ENCODE peak calls at places on chromosomes 16 and 17, in five cellular contexts. E, T, C, F and W are unnamed samples.

GRCh38 chr16:58025351-58026138 is at the start of gene MMP15:
- DNase-seq in E (peak), T (peak), C (peak), F (no peak), W (no peak)

GRCh38 chr16:866252-866651 is 65.7 kb upstream of the GNG13 start:
- DNase-seq in E (no peak), T (no peak), C (no peak), F (no peak), W (no peak)

GRCh38 chr17:66580601-66581385 is 254.1 kb upstream of the CACNG5 start:
- DNase-seq in E (no peak), T (no peak), C (peak), F (no peak), W (no peak)

GRCh38 chr16:50121721-50122445 is 31.2 kb upstream of the TENT4B start:
- DNase-seq in E (no peak), T (no peak), C (no peak), F (no peak), W (no peak)

GRCh38 chr17:37430051-37430591 is 23.4 kb downstream of the TADA2A start:
- DNase-seq in E (no peak), T (no peak), C (no peak), F (no peak), W (no peak)

GRCh38 chr17:70654706-70655105 is 485.4 kb downstream of the KCNJ2 start:
- DNase-seq in E (peak), T (no peak), C (no peak), F (no peak), W (peak)

GRCh38 chr16:28475221-28475620 is 3.1 kb upstream of the NPIPB7 start:
- DNase-seq in E (no peak), T (no peak), C (no peak), F (no peak), W (no peak)

GRCh38 chr16:31876955-31877828 is 3.6 kb downstream of the ZNF267 start:
- DNase-seq in E (no peak), T (no peak), C (no peak), F (no peak), W (no peak)

GRCh38 chr17:54901230-54901847 is 687 bp downstream of the TOM1L1 start:
- DNase-seq in E (peak), T (peak), C (no peak), F (no peak), W (peak)